ENCODE peak calls at places on chromosomes 6 and 20, in eight cellular contexts. Y is germinal center, I is vagina, E is NCI-H345, O is NCI-H187 treated with DMSO at 0.1 percent for 48 hours, J is activated B cell treated with CpG ODN at 0.5 μM for 24 hours, W is left cardiac atrium, P is H9. X is an unnamed sample.

GRCh38 chr6:167988945-167989841 is 8.3 kb upstream of the KIF25 start:
- DNase-seq in W (no peak), O (no peak), P (no peak), E (no peak), I (peak; percentile 75), J (no peak), Y (no peak), X (no peak)

GRCh38 chr6:43242908-43243648 is at the start of gene TTBK1:
- DNase-seq in E (peak; percentile 71), W (no peak), Y (peak; percentile 41), I (no peak), P (peak; percentile 34), J (no peak), O (no peak), X (no peak)

GRCh38 chr20:54054516-54054915 is 15.9 kb downstream of the BCAS1 start:
- DNase-seq in O (no peak), I (no peak), E (no peak), Y (no peak), P (no peak), J (no peak), W (no peak), X (no peak)

GRCh38 chr6:164396071-164397047 is 913.0 kb downstream of the C6orf118 start:
- DNase-seq in O (no peak), E (no peak), J (no peak), P (no peak), W (no peak), Y (no peak), I (no peak), X (no peak)

GRCh38 chr6:114783083-114783482 is 440.3 kb upstream of the HS3ST5 start:
- DNase-seq in I (no peak), W (no peak), P (no peak), J (no peak), Y (no peak), O (no peak), E (no peak), X (no peak)

GRCh38 chr6:26157150-26157837 is 70.1 kb downstream of the HFE start:
- DNase-seq in Y (peak; percentile 51), J (peak; percentile 53), W (peak; percentile 69), E (peak; percentile 87), O (no peak), P (peak; percentile 69), I (no peak), X (no peak)

GRCh38 chr6:116352515-116353471 is 18.0 kb upstream of the DSE start:
- DNase-seq in E (no peak), Y (no peak), O (no peak), W (no peak), J (no peak), I (no peak), P (no peak), X (no peak)

GRCh38 chr6:36853325-36853724 is 14.1 kb upstream of the CPNE5 start:
- DNase-seq in P (no peak), O (no peak), W (peak; percentile 57), Y (no peak), E (no peak), I (no peak), J (no peak), X (peak; percentile 80)

X was measured in AG09309.